ENCODE peak calls at places on chromosome 6, in four cellular contexts. X is IMR-90, C is ascending aorta, J is neuronal stem cell. F is an unnamed sample.
A peak's percentile ranks its signal among the peaks of the same experiment; 100 is the strongest.

GRCh38 chr6:54017877-54018276 is 93.4 kb upstream of the MLIP start:
- DNase-seq in X (no peak), C (no peak), J (no peak), F (no peak)

GRCh38 chr6:109454483-109455160 is 950 bp downstream of the MICAL1 start:
- DNase-seq in X (peak; percentile 28), C (peak; percentile 85), J (no peak), F (no peak)

GRCh38 chr6:160379464-160379863 is 31.3 kb downstream of the SLC22A3 start:
- DNase-seq in X (peak; percentile 1), C (no peak), J (no peak), F (no peak)

GRCh38 chr6:27902335-27903314 is 9.6 kb downstream of the OR2B2 start:
- DNase-seq in X (peak; percentile 78), C (peak; percentile 93), J (peak; percentile 94), F (peak; percentile 73)

GRCh38 chr6:152054441-152054840 is 247.0 kb downstream of the ESR1 start:
- DNase-seq in X (no peak), C (no peak), J (no peak), F (no peak)

GRCh38 chr6:90000864-90001731 is 106.8 kb downstream of the GJA10 start:
- DNase-seq in X (peak; percentile 31), C (no peak), J (no peak), F (no peak)

GRCh38 chr6:7784248-7784647 is 58.3 kb downstream of the BMP6 start:
- DNase-seq in X (no peak), C (no peak), J (no peak), F (no peak)

GRCh38 chr6:87200469-87201174 is 45.3 kb downstream of the ZNF292 start:
- DNase-seq in X (peak; percentile 41), C (no peak), J (no peak), F (no peak)

GRCh38 chr6:81557811-81558210 is 194.7 kb downstream of the TENT5A start:
- DNase-seq in X (no peak), C (no peak), J (no peak), F (no peak)

GRCh38 chr6:90088009-90088408 is 193.7 kb downstream of the GJA10 start:
- DNase-seq in X (peak; percentile 86), C (no peak), J (no peak), F (no peak)

GRCh38 chr6:113558966-113559365 is 298.2 kb upstream of the MARCKS start:
- DNase-seq in X (peak; percentile 65), C (no peak), J (no peak), F (no peak)

GRCh38 chr6:117463762-117464665 is 18.5 kb upstream of the DCBLD1 start:
- DNase-seq in X (peak; percentile 90), C (no peak), J (no peak), F (no peak)

GRCh38 chr6:50840814-50841192 is 22.1 kb downstream of the TFAP2B start:
- DNase-seq in X (no peak), C (no peak), J (no peak), F (no peak)

GRCh38 chr6:19549109-19549508 is 288.1 kb upstream of the ID4 start:
- DNase-seq in X (no peak), C (no peak), J (no peak), F (no peak)

GRCh38 chr6:33958208-33958862 is 154.5 kb upstream of the MLN start:
- DNase-seq in X (no peak), C (no peak), J (peak; percentile 43), F (no peak)

GRCh38 chr6:113632220-113632864 is 224.8 kb upstream of the MARCKS start:
- DNase-seq in X (peak; percentile 88), C (peak; percentile 68), J (peak; percentile 3), F (peak; percentile 34)

GRCh38 chr6:131139599-131139998 is 4.3 kb downstream of the AKAP7 start:
- DNase-seq in X (no peak), C (no peak), J (no peak), F (no peak)

GRCh38 chr6:105174512-105174911 is 5.3 kb downstream of the POPDC3 start:
- DNase-seq in X (peak; percentile 90), C (no peak), J (no peak), F (no peak)

GRCh38 chr6:95133578-95133977 is 443.8 kb upstream of the MANEA start:
- DNase-seq in X (peak; percentile 8), C (no peak), J (no peak), F (peak; percentile 35)

GRCh38 chr6:106546322-106547052 is 82.8 kb downstream of the RTN4IP1 start:
- DNase-seq in X (peak; percentile 84), C (peak; percentile 73), J (no peak), F (no peak)

DNA sequence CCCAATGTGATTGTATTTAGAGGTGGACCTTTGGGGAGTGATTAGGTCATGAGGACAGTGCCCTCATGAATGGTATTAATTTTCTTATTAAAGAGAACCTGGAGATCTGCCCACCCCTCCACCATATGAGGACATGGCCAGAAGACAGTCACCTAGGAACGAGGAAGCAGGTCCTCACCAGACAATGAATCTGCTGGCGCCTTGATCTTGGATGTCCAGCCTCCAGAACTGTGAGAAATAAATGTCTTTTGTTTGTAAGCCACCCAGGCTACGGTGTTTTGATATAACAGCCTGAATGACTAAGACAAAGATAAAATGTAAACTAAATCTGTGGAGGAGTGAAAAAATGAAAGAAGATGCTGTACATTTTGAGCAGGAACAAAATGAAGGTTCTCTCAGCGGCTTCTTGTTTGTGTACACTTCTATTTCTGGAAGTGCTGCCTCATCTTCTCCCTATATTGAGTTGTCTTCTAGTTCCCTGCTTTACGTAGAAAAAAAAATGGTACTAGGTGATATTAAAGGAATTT is 1.5 kb upstream of the IPCEF1 start:
- DNase-seq in X (peak; percentile 31), C (no peak), J (no peak), F (no peak)
- H3K27me3 ChIP-seq in X (no peaks in the 10 kb centered on the region), C (no peaks in the 10 kb centered on the region), J (no peaks in the 10 kb centered on the region), F (no peaks in the 10 kb centered on the region)

DNA sequence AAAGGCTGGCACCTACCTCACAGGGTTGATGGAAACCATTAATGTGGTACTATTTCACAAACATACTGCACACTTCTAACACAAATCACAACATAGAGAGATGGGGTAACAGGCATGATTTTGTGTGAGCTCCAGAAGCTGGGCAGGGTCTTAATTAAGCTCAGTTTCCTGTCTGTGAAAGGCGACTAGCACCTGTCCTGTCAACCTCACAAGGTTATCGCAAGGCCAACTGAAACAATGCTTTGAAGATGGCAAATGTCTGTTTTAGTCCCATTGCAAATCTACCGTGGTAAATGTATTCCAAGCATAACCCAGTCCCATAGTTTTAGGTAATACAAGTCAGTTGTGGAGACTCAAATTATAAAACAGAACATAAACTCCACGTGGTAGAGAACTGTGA is 1.3 kb upstream of the PLEKHG1 start:
- DNase-seq in X (no peak), C (no peak), J (no peak), F (no peak)
- H3K27me3 ChIP-seq in X (peaks cover 47% of the 10 kb centered on the region), C (no peaks in the 10 kb centered on the region), J (no peaks in the 10 kb centered on the region), F (no peaks in the 10 kb centered on the region)

GRCh38 chr6:29748391-29749352 is 25.4 kb downstream of the HLA-F start:
- DNase-seq in X (peak; percentile 59), C (peak; percentile 96), J (peak; percentile 81), F (peak; percentile 89)

GRCh38 chr6:29749668-29750067 is 26.4 kb downstream of the HLA-F start:
- DNase-seq in X (no peak), C (no peak), J (no peak), F (no peak)

GRCh38 chr6:29751480-29751879 is 28.2 kb downstream of the HLA-F start:
- DNase-seq in X (no peak), C (no peak), J (no peak), F (no peak)

GRCh38 chr6:29752451-29753308 is 29.4 kb downstream of the HLA-F start:
- DNase-seq in X (peak; percentile 84), C (peak; percentile 96), J (peak; percentile 81), F (peak; percentile 77)

DNA sequence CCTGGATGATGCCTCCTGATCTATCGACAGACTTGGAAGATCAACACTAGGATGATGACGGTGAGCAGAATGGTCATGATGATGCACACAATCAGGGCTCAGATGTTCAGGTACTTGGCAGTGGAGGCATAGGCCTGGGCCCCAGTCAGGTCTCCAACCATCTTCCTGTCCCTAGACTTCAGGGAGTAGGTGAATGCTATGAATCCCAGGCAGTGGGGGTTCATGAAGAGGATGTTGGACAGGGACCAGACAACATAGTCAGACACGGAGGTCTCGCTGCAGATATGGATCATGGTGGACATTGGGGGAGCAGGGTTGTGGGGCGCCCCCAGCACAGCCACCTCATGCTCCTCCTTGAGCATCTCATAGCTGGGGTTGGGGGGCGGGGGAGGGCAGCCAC is 27.5 kb downstream of the HLA-F start:
- DNase-seq in X (no peak), C (peak; percentile 43), J (no peak), F (no peak)
- H3K27me3 ChIP-seq in X (peaks cover 6% of the 10 kb centered on the region), C (no peaks in the 10 kb centered on the region), J (peaks cover 67% of the 10 kb centered on the region), F (no peaks in the 10 kb centered on the region)

GRCh38 chr6:46044876-46045617 is 29.4 kb upstream of the CLIC5 start:
- DNase-seq in X (peak; percentile 74), C (peak; percentile 81), J (no peak), F (no peak)
- H3K27me3 ChIP-seq in X (no peaks in the 10 kb centered on the region), C (no peaks in the 10 kb centered on the region), J (no peaks in the 10 kb centered on the region), F (no peaks in the 10 kb centered on the region)

GRCh38 chr6:43127180-43127579 is 43.9 kb upstream of the SRF start:
- DNase-seq in X (no peak), C (no peak), J (no peak), F (no peak)
- H3K27me3 ChIP-seq in X (no peaks in the 10 kb centered on the region), C (no peaks in the 10 kb centered on the region), J (no peaks in the 10 kb centered on the region), F (no peaks in the 10 kb centered on the region)